ENCODE peak calls at places on chromosome X, in five cellular contexts. Y, I, S, N and D are unnamed samples.
A peak's percentile ranks its signal among the peaks of the same experiment; 100 is the strongest.

GRCh38 chrX:40168183-40169015 is 70.6 kb upstream of the BCOR start:
- DNase-seq in S (no peak), I (no peak), Y (no peak), N (no peak), D (no peak)

GRCh38 chrX:274904-275475 is 6.2 kb upstream of the PLCXD1 start:
- DNase-seq in I (no peak), S (peak; percentile 60), N (no peak), Y (peak; percentile 67), D (no peak)

GRCh38 chrX:68945603-68946228 is 116.9 kb downstream of the EFNB1 start:
- DNase-seq in S (peak; percentile 64), I (no peak), Y (no peak), N (peak; percentile 24), D (no peak)

GRCh38 chrX:147749308-147749707 is 162.4 kb upstream of the FMR1 start:
- DNase-seq in Y (no peak), I (no peak), N (no peak), S (no peak), D (no peak)

GRCh38 chrX:38806054-38806389 is 4.8 kb downstream of the MID1IP1 start:
- DNase-seq in N (no peak), S (no peak), Y (no peak), I (no peak), D (no peak)

GRCh38 chrX:108018659-108019381 is 26.0 kb upstream of the VSIG1 start:
- DNase-seq in I (no peak), S (no peak), N (no peak), Y (no peak), D (no peak)

GRCh38 chrX:44874481-44875184 is 1.6 kb downstream of the KDM6A start:
- DNase-seq in I (no peak), N (peak; percentile 15), S (no peak), Y (no peak), D (no peak)

GRCh38 chrX:119758682-119759332 is 419 bp downstream of the SOWAHD start:
- DNase-seq in S (peak; percentile 54), Y (no peak), I (no peak), N (peak; percentile 7), D (peak; percentile 34)

GRCh38 chrX:150163956-150164726 is 199.0 kb upstream of the MAMLD1 start:
- DNase-seq in S (no peak), N (no peak), Y (no peak), I (no peak), D (no peak)

GRCh38 chrX:53379747-53380146 is 42.7 kb downstream of the SMC1A start:
- DNase-seq in S (no peak), Y (no peak), I (no peak), N (no peak), D (no peak)

GRCh38 chrX:21933077-21933476 is 7.4 kb upstream of the SMS start:
- DNase-seq in S (peak; percentile 34), N (no peak), Y (no peak), I (no peak), D (no peak)
- TF ChIP-seq CTCF in S (no peak), N (no peak), Y (no peak), I (no peak), D (no peak)

GRCh38 chrX:130155564-130155963 is 10.1 kb downstream of the AIFM1 start:
- DNase-seq in I (no peak), Y (no peak), S (no peak), N (no peak), D (no peak)
- TF ChIP-seq CTCF in I (no peak), Y (no peak), S (no peak), N (no peak), D (no peak)

GRCh38 chrX:54746928-54747327 is 51.1 kb downstream of the ITIH6 start:
- DNase-seq in I (no peak), N (no peak), S (no peak), Y (no peak), D (no peak)
- TF ChIP-seq CTCF in I (no peak), N (no peak), S (no peak), Y (no peak), D (no peak)

GRCh38 chrX:11558972-11559371 is 106.7 kb downstream of the ARHGAP6 start:
- DNase-seq in Y (peak; percentile 24), I (no peak), S (peak; percentile 39), N (no peak), D (peak; percentile 18)
- TF ChIP-seq CTCF in Y (peak; percentile 45), I (no peak), S (no peak), N (peak; percentile 47), D (no peak)

GRCh38 chrX:17655232-17656034 is 81.9 kb upstream of the SCML1 start:
- DNase-seq in I (no peak), S (peak; percentile 27), Y (no peak), N (peak; percentile 19), D (no peak)
- TF ChIP-seq CTCF in I (no peak), S (no peak), Y (no peak), N (no peak), D (no peak)

GRCh38 chrX:75155830-75156525 is at the start of gene ABCB7:
- DNase-seq in N (peak; percentile 61), Y (peak; percentile 65), I (no peak), S (peak; percentile 45), D (peak; percentile 41)
- TF ChIP-seq CTCF in N (peak; percentile 38), Y (peak; percentile 26), I (no peak), S (no peak), D (no peak)